ENCODE peak calls at places on chromosomes 7 and 10, in eight cellular contexts. One of them, this sample, is unnamed.

GRCh38 chr10:66772511-66772910 is 153.3 kb upstream of the LRRTM3 start:
- DNase-seq in OCI-LY7: no peak
- DNase-seq in HFF-Myc: no peak
- DNase-seq in kidney epithelial cell: no peak
- DNase-seq in mucosa of descending colon: no peak
- DNase-seq in neural progenitor cell: no peak
- DNase-seq in thoracic aorta: no peak
- DNase-seq in GM10248: no peak
- DNase-seq in this sample: no peak

GRCh38 chr7:73948287-73948686 is 79.7 kb upstream of the ELN start:
- DNase-seq in OCI-LY7: no peak
- DNase-seq in HFF-Myc: no peak
- DNase-seq in kidney epithelial cell: no peak
- DNase-seq in mucosa of descending colon: no peak
- DNase-seq in neural progenitor cell: no peak
- DNase-seq in thoracic aorta: no peak
- DNase-seq in GM10248: no peak
- DNase-seq in this sample: no peak

GRCh38 chr10:101397140-101397539 is 43.2 kb downstream of the BTRC start:
- DNase-seq in OCI-LY7: peak
- DNase-seq in HFF-Myc: peak
- DNase-seq in kidney epithelial cell: no peak
- DNase-seq in mucosa of descending colon: no peak
- DNase-seq in neural progenitor cell: peak
- DNase-seq in thoracic aorta: peak
- DNase-seq in GM10248: no peak
- DNase-seq in this sample: peak

GRCh38 chr7:113629244-113629643 is 289.6 kb downstream of the PPP1R3A start:
- DNase-seq in OCI-LY7: no peak
- DNase-seq in HFF-Myc: no peak
- DNase-seq in kidney epithelial cell: no peak
- DNase-seq in mucosa of descending colon: no peak
- DNase-seq in neural progenitor cell: no peak
- DNase-seq in thoracic aorta: no peak
- DNase-seq in GM10248: no peak
- DNase-seq in this sample: no peak

GRCh38 chr10:43375401-43376020 is 4.1 kb downstream of the FXYD4 start:
- DNase-seq in OCI-LY7: no peak
- DNase-seq in HFF-Myc: no peak
- DNase-seq in kidney epithelial cell: no peak
- DNase-seq in mucosa of descending colon: peak
- DNase-seq in neural progenitor cell: no peak
- DNase-seq in thoracic aorta: no peak
- DNase-seq in GM10248: no peak
- DNase-seq in this sample: no peak

GRCh38 chr10:127619550-127619949 is 70.4 kb downstream of the NPS start:
- DNase-seq in OCI-LY7: no peak
- DNase-seq in HFF-Myc: no peak
- DNase-seq in kidney epithelial cell: no peak
- DNase-seq in mucosa of descending colon: no peak
- DNase-seq in neural progenitor cell: no peak
- DNase-seq in thoracic aorta: no peak
- DNase-seq in GM10248: no peak
- DNase-seq in this sample: no peak

GRCh38 chr10:132036153-132036886 is 29.4 kb upstream of the JAKMIP3 start:
- DNase-seq in OCI-LY7: no peak
- DNase-seq in HFF-Myc: no peak
- DNase-seq in kidney epithelial cell: no peak
- DNase-seq in mucosa of descending colon: no peak
- DNase-seq in neural progenitor cell: peak
- DNase-seq in thoracic aorta: no peak
- DNase-seq in GM10248: no peak
- DNase-seq in this sample: no peak

GRCh38 chr10:29780639-29781038 is 145.9 kb upstream of the SVIL start:
- DNase-seq in OCI-LY7: no peak
- DNase-seq in HFF-Myc: no peak
- DNase-seq in kidney epithelial cell: no peak
- DNase-seq in mucosa of descending colon: no peak
- DNase-seq in neural progenitor cell: no peak
- DNase-seq in thoracic aorta: no peak
- DNase-seq in GM10248: no peak
- DNase-seq in this sample: no peak

GRCh38 chr10:131888186-131888604 is 12.6 kb upstream of the PPP2R2D start:
- DNase-seq in OCI-LY7: no peak
- DNase-seq in HFF-Myc: no peak
- DNase-seq in kidney epithelial cell: no peak
- DNase-seq in mucosa of descending colon: no peak
- DNase-seq in neural progenitor cell: no peak
- DNase-seq in thoracic aorta: no peak
- DNase-seq in GM10248: no peak
- DNase-seq in this sample: no peak

GRCh38 chr10:60282771-60283353 is 106.8 kb downstream of the ANK3 start:
- DNase-seq in OCI-LY7: peak
- DNase-seq in HFF-Myc: no peak
- DNase-seq in kidney epithelial cell: peak
- DNase-seq in mucosa of descending colon: no peak
- DNase-seq in neural progenitor cell: no peak
- DNase-seq in thoracic aorta: no peak
- DNase-seq in GM10248: no peak
- DNase-seq in this sample: no peak

GRCh38 chr10:23630880-23631279 is 192.0 kb downstream of the OTUD1 start:
- DNase-seq in OCI-LY7: no peak
- DNase-seq in HFF-Myc: no peak
- DNase-seq in kidney epithelial cell: no peak
- DNase-seq in mucosa of descending colon: no peak
- DNase-seq in neural progenitor cell: peak
- DNase-seq in thoracic aorta: no peak
- DNase-seq in GM10248: no peak
- DNase-seq in this sample: no peak

GRCh38 chr7:2431260-2431867 is 28.0 kb downstream of the CHST12 start:
- DNase-seq in OCI-LY7: peak
- DNase-seq in HFF-Myc: no peak
- DNase-seq in kidney epithelial cell: no peak
- DNase-seq in mucosa of descending colon: peak
- DNase-seq in neural progenitor cell: peak
- DNase-seq in thoracic aorta: no peak
- DNase-seq in GM10248: no peak
- DNase-seq in this sample: peak
- TF ChIP-seq CTCF in OCI-LY7: peak
- TF ChIP-seq CTCF in HFF-Myc: peak
- TF ChIP-seq CTCF in kidney epithelial cell: peak
- TF ChIP-seq CTCF in mucosa of descending colon: peak
- TF ChIP-seq CTCF in neural progenitor cell: peak
- TF ChIP-seq CTCF in thoracic aorta: peak
- TF ChIP-seq CTCF in GM10248: peak
- TF ChIP-seq CTCF in this sample: peak

DNA sequence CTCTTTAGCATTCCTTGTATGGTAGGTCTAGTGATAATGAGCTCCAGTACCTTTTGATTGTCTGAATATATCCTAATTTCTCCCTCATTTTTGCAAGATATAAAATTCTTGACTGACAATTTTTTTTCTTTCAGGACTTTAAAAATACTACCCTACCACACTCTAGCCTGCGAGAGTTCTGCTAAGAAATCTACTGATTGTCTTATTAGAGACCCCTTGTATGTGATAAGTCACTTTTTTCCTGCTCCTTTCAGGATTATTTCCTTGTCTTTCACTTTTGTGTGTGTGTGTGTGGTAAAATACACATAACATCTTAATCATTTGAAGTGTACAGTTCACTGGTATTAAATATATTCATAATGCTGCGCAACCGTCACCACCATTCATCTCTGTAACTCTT is 68.7 kb upstream of the PPP1R9A start:
- DNase-seq in OCI-LY7: no peak
- DNase-seq in HFF-Myc: no peak
- DNase-seq in kidney epithelial cell: no peak
- DNase-seq in mucosa of descending colon: no peak
- DNase-seq in neural progenitor cell: no peak
- DNase-seq in thoracic aorta: no peak
- DNase-seq in GM10248: no peak
- DNase-seq in this sample: no peak
- TF ChIP-seq CTCF in OCI-LY7: no peak
- TF ChIP-seq CTCF in HFF-Myc: no peak
- TF ChIP-seq CTCF in kidney epithelial cell: no peak
- TF ChIP-seq CTCF in mucosa of descending colon: no peak
- TF ChIP-seq CTCF in neural progenitor cell: no peak
- TF ChIP-seq CTCF in thoracic aorta: no peak
- TF ChIP-seq CTCF in GM10248: no peak
- TF ChIP-seq CTCF in this sample: no peak

DNA sequence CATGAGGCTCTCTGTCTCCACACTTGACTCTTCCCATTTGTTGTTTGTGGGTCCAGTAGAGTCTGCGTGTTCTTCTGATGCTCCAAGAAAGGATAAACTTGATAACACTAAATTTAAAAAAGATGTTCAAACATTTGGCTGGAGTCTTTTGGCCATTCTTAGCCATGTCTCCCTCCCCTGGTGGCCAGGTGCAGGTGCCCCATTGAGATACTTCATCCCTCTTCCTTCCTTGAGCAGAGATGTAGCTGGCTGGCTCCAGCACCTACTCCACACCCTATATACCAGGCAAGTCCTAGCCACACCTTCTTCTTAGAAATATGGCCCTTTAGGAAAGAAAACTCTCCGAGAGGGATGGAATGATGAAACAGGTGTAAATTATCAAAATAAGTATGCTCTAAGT is 103.2 kb upstream of the GJD4 start:
- DNase-seq in OCI-LY7: no peak
- DNase-seq in HFF-Myc: no peak
- DNase-seq in kidney epithelial cell: no peak
- DNase-seq in mucosa of descending colon: no peak
- DNase-seq in neural progenitor cell: no peak
- DNase-seq in thoracic aorta: no peak
- DNase-seq in GM10248: no peak
- DNase-seq in this sample: no peak
- TF ChIP-seq CTCF in OCI-LY7: peak
- TF ChIP-seq CTCF in HFF-Myc: peak
- TF ChIP-seq CTCF in kidney epithelial cell: no peak
- TF ChIP-seq CTCF in mucosa of descending colon: no peak
- TF ChIP-seq CTCF in neural progenitor cell: peak
- TF ChIP-seq CTCF in thoracic aorta: no peak
- TF ChIP-seq CTCF in GM10248: no peak
- TF ChIP-seq CTCF in this sample: no peak

DNA sequence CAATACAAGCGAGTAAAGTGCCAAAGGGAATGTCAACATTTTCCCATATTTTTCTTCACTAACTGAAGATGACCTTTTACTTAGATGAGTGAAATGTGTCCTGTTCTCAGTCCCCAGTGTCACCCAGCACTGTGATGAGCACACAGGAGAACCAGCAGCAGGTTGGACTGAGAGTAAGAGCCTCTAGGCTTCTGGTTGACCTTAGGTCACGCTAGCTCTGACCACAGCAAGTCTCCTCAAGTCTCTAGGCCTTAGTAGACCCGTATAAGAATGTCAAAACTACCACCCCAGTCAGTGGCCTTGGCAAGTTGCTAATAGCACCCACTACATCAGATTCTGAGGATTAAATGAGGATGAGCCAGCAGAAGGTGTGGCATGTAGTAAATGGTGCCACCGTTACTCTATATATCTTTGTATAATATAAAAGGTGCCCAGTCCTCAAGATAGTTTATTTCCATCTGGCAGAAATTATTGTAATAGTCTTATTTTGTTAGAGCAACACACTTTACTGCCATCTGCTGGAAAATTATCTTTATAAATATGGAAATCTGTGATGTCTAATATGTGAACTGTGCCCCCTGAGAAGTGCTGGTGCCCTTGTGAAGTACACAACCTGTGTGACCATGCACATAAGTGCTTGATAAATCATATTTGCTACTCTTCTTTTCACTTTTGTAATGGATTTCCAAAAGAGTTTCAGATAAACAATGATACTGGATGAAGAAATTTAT is 75.7 kb downstream of the SPAG6 start:
- DNase-seq in OCI-LY7: peak
- DNase-seq in HFF-Myc: no peak
- DNase-seq in kidney epithelial cell: no peak
- DNase-seq in mucosa of descending colon: no peak
- DNase-seq in neural progenitor cell: no peak
- DNase-seq in thoracic aorta: no peak
- DNase-seq in GM10248: peak
- DNase-seq in this sample: peak
- TF ChIP-seq CTCF in OCI-LY7: peak
- TF ChIP-seq CTCF in HFF-Myc: no peak
- TF ChIP-seq CTCF in kidney epithelial cell: no peak
- TF ChIP-seq CTCF in mucosa of descending colon: no peak
- TF ChIP-seq CTCF in neural progenitor cell: no peak
- TF ChIP-seq CTCF in thoracic aorta: no peak
- TF ChIP-seq CTCF in GM10248: peak
- TF ChIP-seq CTCF in this sample: no peak

GRCh38 chr10:36725581-36726520 is 399.5 kb upstream of the ANKRD30A start:
- DNase-seq in OCI-LY7: peak
- DNase-seq in HFF-Myc: peak
- DNase-seq in kidney epithelial cell: peak
- DNase-seq in mucosa of descending colon: no peak
- DNase-seq in neural progenitor cell: peak
- DNase-seq in thoracic aorta: no peak
- DNase-seq in GM10248: no peak
- DNase-seq in this sample: no peak
- TF ChIP-seq CTCF in OCI-LY7: peak
- TF ChIP-seq CTCF in HFF-Myc: no peak
- TF ChIP-seq CTCF in kidney epithelial cell: peak
- TF ChIP-seq CTCF in mucosa of descending colon: no peak
- TF ChIP-seq CTCF in neural progenitor cell: peak
- TF ChIP-seq CTCF in thoracic aorta: no peak
- TF ChIP-seq CTCF in GM10248: peak
- TF ChIP-seq CTCF in this sample: no peak

GRCh38 chr10:95818663-95819062 is 62.7 kb downstream of the ENTPD1 start:
- DNase-seq in OCI-LY7: no peak
- DNase-seq in HFF-Myc: peak
- DNase-seq in kidney epithelial cell: peak
- DNase-seq in mucosa of descending colon: no peak
- DNase-seq in neural progenitor cell: no peak
- DNase-seq in thoracic aorta: no peak
- DNase-seq in GM10248: no peak
- DNase-seq in this sample: no peak
- TF ChIP-seq CTCF in OCI-LY7: no peak
- TF ChIP-seq CTCF in HFF-Myc: no peak
- TF ChIP-seq CTCF in kidney epithelial cell: no peak
- TF ChIP-seq CTCF in mucosa of descending colon: no peak
- TF ChIP-seq CTCF in neural progenitor cell: no peak
- TF ChIP-seq CTCF in thoracic aorta: no peak
- TF ChIP-seq CTCF in GM10248: no peak
- TF ChIP-seq CTCF in this sample: no peak

GRCh38 chr10:106555599-106555998 is 608.9 kb downstream of the SORCS1 start:
- DNase-seq in OCI-LY7: no peak
- DNase-seq in HFF-Myc: no peak
- DNase-seq in kidney epithelial cell: no peak
- DNase-seq in mucosa of descending colon: no peak
- DNase-seq in neural progenitor cell: peak
- DNase-seq in thoracic aorta: no peak
- DNase-seq in GM10248: no peak
- DNase-seq in this sample: no peak
- TF ChIP-seq CTCF in OCI-LY7: no peak
- TF ChIP-seq CTCF in HFF-Myc: no peak
- TF ChIP-seq CTCF in kidney epithelial cell: no peak
- TF ChIP-seq CTCF in mucosa of descending colon: no peak
- TF ChIP-seq CTCF in neural progenitor cell: peak
- TF ChIP-seq CTCF in thoracic aorta: no peak
- TF ChIP-seq CTCF in GM10248: no peak
- TF ChIP-seq CTCF in this sample: no peak

GRCh38 chr10:18554479-18554878 is 96.9 kb downstream of the NSUN6 start:
- DNase-seq in OCI-LY7: no peak
- DNase-seq in HFF-Myc: no peak
- DNase-seq in kidney epithelial cell: no peak
- DNase-seq in mucosa of descending colon: no peak
- DNase-seq in neural progenitor cell: no peak
- DNase-seq in thoracic aorta: no peak
- DNase-seq in GM10248: no peak
- DNase-seq in this sample: no peak
- TF ChIP-seq CTCF in OCI-LY7: no peak
- TF ChIP-seq CTCF in HFF-Myc: no peak
- TF ChIP-seq CTCF in kidney epithelial cell: no peak
- TF ChIP-seq CTCF in mucosa of descending colon: no peak
- TF ChIP-seq CTCF in neural progenitor cell: no peak
- TF ChIP-seq CTCF in thoracic aorta: no peak
- TF ChIP-seq CTCF in GM10248: no peak
- TF ChIP-seq CTCF in this sample: no peak

This sample was measured in GM20000.